ENCODE peak calls at places on chromosome 14, in five cellular contexts. A, H, G, E and J are unnamed samples.

GRCh38 chr14:34035177-34035933 is 84.5 kb upstream of the EGLN3 start:
- DNase-seq in G (no peak), E (no peak), A (no peak), H (no peak), J (no peak)

GRCh38 chr14:37443461-37443860 is 151.6 kb downstream of the FOXA1 start:
- DNase-seq in A (no peak), E (peak), G (no peak), H (peak), J (peak)

GRCh38 chr14:102824832-102825231 is 47.6 kb downstream of the TRAF3 start:
- DNase-seq in H (peak), E (peak), G (no peak), A (no peak), J (no peak)

GRCh38 chr14:61965030-61965745 is 203.0 kb downstream of the SNAPC1 start:
- DNase-seq in A (no peak), H (peak), E (peak), G (no peak), J (peak)

GRCh38 chr14:61280526-61281185 is 482 bp downstream of the TMEM30B start:
- DNase-seq in E (peak), H (peak), A (peak), G (peak), J (peak)

GRCh38 chr14:34733245-34733644 is 18.9 kb upstream of the CFL2 start:
- DNase-seq in E (peak), H (peak), G (no peak), A (no peak), J (no peak)

GRCh38 chr14:20904393-20905029 is 13.3 kb downstream of the RNASE3 start:
- DNase-seq in E (no peak), G (peak), H (no peak), A (no peak), J (no peak)

GRCh38 chr14:101020971-101021370 is 117.4 kb upstream of the RTL1 start:
- DNase-seq in H (no peak), E (no peak), A (no peak), G (no peak), J (no peak)

GRCh38 chr14:81831128-81831815 is 297.6 kb upstream of the SEL1L start:
- DNase-seq in G (no peak), E (peak), H (no peak), A (no peak), J (no peak)

GRCh38 chr14:68576496-68577244 is 216.2 kb downstream of the ZFP36L1 start:
- DNase-seq in G (no peak), H (peak), E (peak), A (no peak), J (peak)

GRCh38 chr14:71193663-71194062 is 286.4 kb downstream of the PCNX1 start:
- DNase-seq in H (no peak), E (no peak), G (no peak), A (no peak), J (no peak)

GRCh38 chr14:105485720-105486332 is 860 bp upstream of the CRIP1 start:
- DNase-seq in E (no peak), G (peak), A (no peak), H (no peak), J (no peak)

GRCh38 chr14:45298427-45299117 is 45.6 kb upstream of the MIS18BP1 start:
- DNase-seq in E (no peak), H (no peak), A (no peak), G (no peak), J (no peak)

GRCh38 chr14:64612021-64612380 is 62.2 kb downstream of the PPP1R36 start:
- DNase-seq in H (peak), E (peak), G (no peak), A (no peak), J (peak)

GRCh38 chr14:33959692-33960151 is 8.8 kb upstream of the EGLN3 start:
- DNase-seq in A (no peak), H (no peak), G (peak), E (no peak), J (no peak)

GRCh38 chr14:94100847-94101246 is 9.7 kb upstream of the IFI27 start:
- DNase-seq in H (peak), A (no peak), G (no peak), E (peak), J (peak)

GRCh38 chr14:105500036-105500725 is 9.1 kb downstream of the TEDC1 start:
- DNase-seq in H (no peak), A (no peak), E (no peak), G (no peak), J (no peak)

GRCh38 chr14:88565427-88565826 is 2.6 kb downstream of the ZC3H14 start:
- DNase-seq in G (no peak), H (no peak), E (no peak), A (no peak), J (no peak)

GRCh38 chr14:90398841-90399540 is 2.2 kb downstream of the CALM1 start:
- DNase-seq in G (no peak), A (no peak), E (no peak), H (no peak), J (no peak)

GRCh38 chr14:50601405-50601804 is 41.5 kb downstream of the ATL1 start:
- DNase-seq in G (no peak), H (peak), A (no peak), E (peak), J (peak)

GRCh38 chr14:61337893-61338292 is 16.5 kb downstream of the PRKCH start:
- DNase-seq in H (no peak), E (no peak), A (peak), G (no peak), J (no peak)

GRCh38 chr14:73662439-73663056 is 17.8 kb downstream of the DNAL1 start:
- DNase-seq in A (no peak), E (peak), H (peak), G (peak), J (peak)

GRCh38 chr14:31038521-31039166 is 12.5 kb upstream of the STRN3 start:
- DNase-seq in H (no peak), G (no peak), A (no peak), E (no peak), J (no peak)